ENCODE peak calls at places on chromosome 17, in nine cellular contexts. I is Ammon's horn; F is AG10803; A is ovary; S is breast epithelium; R is C1 segment of cervical spinal cord; O is activated gamma-delta T cell treated with anti-CD3 and anti-CD28 coated beads, Interleukin-2, amount 50 U/mL, for 16 hours; Z is ELF-1; H is CD8-positive, alpha-beta memory T cell. J is an unnamed sample.

GRCh38 chr17:81108220-81108619 is 57.1 kb upstream of the PVALEF start:
- DNase-seq in H (no peak), F (no peak), Z (no peak), S (no peak), A (no peak), O (no peak), R (no peak), I (no peak), J (no peak)

GRCh38 chr17:77254961-77255741 is 114.4 kb downstream of the SEC14L1 start:
- DNase-seq in S (peak; percentile 58), R (no peak), F (peak; percentile 91), H (no peak), I (no peak), Z (peak; percentile 79), O (no peak), A (no peak), J (no peak)

GRCh38 chr17:48441231-48441711 is 11.3 kb upstream of the SKAP1 start:
- DNase-seq in Z (no peak), R (no peak), A (no peak), O (no peak), H (peak; percentile 29), F (no peak), S (no peak), I (no peak), J (no peak)

GRCh38 chr17:48192321-48192731 is 84.8 kb downstream of the SNX11 start:
- DNase-seq in A (no peak), O (no peak), F (no peak), S (no peak), I (no peak), H (no peak), R (no peak), Z (no peak), J (no peak)

GRCh38 chr17:66791337-66791736 is 43.6 kb upstream of the CACNG5 start:
- DNase-seq in Z (no peak), H (no peak), F (no peak), S (no peak), R (peak; percentile 37), I (peak; percentile 72), O (no peak), A (no peak), J (no peak)

GRCh38 chr17:31591924-31592323 is 200.4 kb downstream of the RAB11FIP4 start:
- DNase-seq in R (no peak), F (no peak), O (no peak), A (no peak), S (no peak), Z (no peak), H (no peak), I (no peak), J (no peak)

GRCh38 chr17:34499576-34499975 is 79.8 kb upstream of the TMEM132E start:
- DNase-seq in R (no peak), I (no peak), O (no peak), F (peak; percentile 9), A (no peak), S (no peak), H (no peak), Z (peak; percentile 20), J (no peak)

GRCh38 chr17:27244481-27245223 is 49.3 kb upstream of the WSB1 start:
- DNase-seq in F (peak; percentile 95), Z (peak; percentile 22), I (peak; percentile 77), H (no peak), A (peak; percentile 43), O (no peak), R (peak; percentile 70), S (no peak), J (no peak)

GRCh38 chr17:79648181-79648831 is 37.5 kb upstream of the RBFOX3 start:
- DNase-seq in S (peak; percentile 37), A (no peak), H (no peak), Z (no peak), R (no peak), F (no peak), O (no peak), I (no peak), J (no peak)

GRCh38 chr17:32870969-32871368 is 6.0 kb downstream of the MYO1D start:
- DNase-seq in Z (no peak), H (no peak), S (no peak), F (peak; percentile 96), I (no peak), O (no peak), R (no peak), A (no peak), J (no peak)

GRCh38 chr17:39676198-39676819 is 8.1 kb downstream of the PNMT start:
- DNase-seq in F (no peak), S (peak; percentile 92), Z (no peak), I (peak; percentile 54), H (peak; percentile 50), O (peak; percentile 16), A (no peak), R (peak; percentile 28), J (peak; percentile 76)

GRCh38 chr17:44865921-44866320 is 18.2 kb downstream of the HIGD1B start:
- DNase-seq in A (no peak), F (peak; percentile 91), O (no peak), R (no peak), S (no peak), I (no peak), H (no peak), Z (no peak), J (no peak)

GRCh38 chr17:57708401-57708800 is 36.7 kb downstream of the CCDC182 start:
- DNase-seq in Z (no peak), A (no peak), I (no peak), R (no peak), H (no peak), O (no peak), S (no peak), F (no peak), J (peak; percentile 100)

GRCh38 chr17:80796430-80796861 is 195.2 kb upstream of the CHMP6 start:
- DNase-seq in O (no peak), Z (no peak), H (no peak), F (no peak), I (no peak), R (no peak), A (no peak), S (no peak), J (no peak)